ENCODE peak calls at places on chromosomes 13 and 19, in ten cellular contexts. One of them, this sample, is unnamed.

GRCh38 chr19:47255947-47256687 is at the start of gene CCDC9:
- ATAC-seq in mucosa of descending colon: peak; percentile 65
- ATAC-seq in RWPE2: peak; percentile 52
- ATAC-seq in HCT116: peak; percentile 65
- ATAC-seq in activated T-cell treated with anti-CD3 and anti-CD28 coated beads, Interleukin-2, amount 50 U/mL, for 4 hours: peak; percentile 69
- ATAC-seq in activated naive CD8-positive, alpha-beta T cell treated with anti-CD3 and anti-CD28 coated beads, Interleukin-2, amount 10 ng/mL, durations not matched to agents 7 days and 5 days: peak; percentile 52
- ATAC-seq in esophagus mucosa: peak; percentile 67
- ATAC-seq in naive thymus-derived CD8-positive, alpha-beta T cell: peak; percentile 72
- ATAC-seq in effector memory CD8-positive, alpha-beta T cell: peak; percentile 63
- ATAC-seq in gastrocnemius medialis: peak; percentile 71
- ATAC-seq in this sample: peak; percentile 73

GRCh38 chr13:96474158-96474606 is 384.3 kb downstream of the HS6ST3 start:
- ATAC-seq in activated T-cell treated with anti-CD3 and anti-CD28 coated beads, Interleukin-2, amount 50 U/mL, for 4 hours: no peak
- ATAC-seq in effector memory CD8-positive, alpha-beta T cell: no peak
- ATAC-seq in RWPE2: no peak
- ATAC-seq in gastrocnemius medialis: no peak
- ATAC-seq in HCT116: no peak
- ATAC-seq in mucosa of descending colon: no peak
- ATAC-seq in activated naive CD8-positive, alpha-beta T cell treated with anti-CD3 and anti-CD28 coated beads, Interleukin-2, amount 10 ng/mL, durations not matched to agents 7 days and 5 days: no peak
- ATAC-seq in esophagus mucosa: no peak
- ATAC-seq in naive thymus-derived CD8-positive, alpha-beta T cell: no peak
- ATAC-seq in this sample: no peak

GRCh38 chr13:98307744-98308524 is 130.9 kb upstream of the RNF113B start:
- ATAC-seq in activated naive CD8-positive, alpha-beta T cell treated with anti-CD3 and anti-CD28 coated beads, Interleukin-2, amount 10 ng/mL, durations not matched to agents 7 days and 5 days: no peak
- ATAC-seq in effector memory CD8-positive, alpha-beta T cell: no peak
- ATAC-seq in naive thymus-derived CD8-positive, alpha-beta T cell: no peak
- ATAC-seq in RWPE2: no peak
- ATAC-seq in gastrocnemius medialis: no peak
- ATAC-seq in mucosa of descending colon: no peak
- ATAC-seq in activated T-cell treated with anti-CD3 and anti-CD28 coated beads, Interleukin-2, amount 50 U/mL, for 4 hours: no peak
- ATAC-seq in esophagus mucosa: no peak
- ATAC-seq in HCT116: no peak
- ATAC-seq in this sample: no peak

GRCh38 chr13:32297206-32297605 is 18.0 kb downstream of the ZAR1L start:
- ATAC-seq in gastrocnemius medialis: no peak
- ATAC-seq in HCT116: no peak
- ATAC-seq in activated naive CD8-positive, alpha-beta T cell treated with anti-CD3 and anti-CD28 coated beads, Interleukin-2, amount 10 ng/mL, durations not matched to agents 7 days and 5 days: no peak
- ATAC-seq in effector memory CD8-positive, alpha-beta T cell: no peak
- ATAC-seq in esophagus mucosa: no peak
- ATAC-seq in activated T-cell treated with anti-CD3 and anti-CD28 coated beads, Interleukin-2, amount 50 U/mL, for 4 hours: peak; percentile 66
- ATAC-seq in mucosa of descending colon: no peak
- ATAC-seq in RWPE2: no peak
- ATAC-seq in naive thymus-derived CD8-positive, alpha-beta T cell: no peak
- ATAC-seq in this sample: no peak

GRCh38 chr13:102302534-102302933 is 99.3 kb downstream of the FGF14 start:
- ATAC-seq in mucosa of descending colon: no peak
- ATAC-seq in effector memory CD8-positive, alpha-beta T cell: no peak
- ATAC-seq in esophagus mucosa: no peak
- ATAC-seq in RWPE2: no peak
- ATAC-seq in gastrocnemius medialis: no peak
- ATAC-seq in activated T-cell treated with anti-CD3 and anti-CD28 coated beads, Interleukin-2, amount 50 U/mL, for 4 hours: no peak
- ATAC-seq in naive thymus-derived CD8-positive, alpha-beta T cell: no peak
- ATAC-seq in HCT116: no peak
- ATAC-seq in activated naive CD8-positive, alpha-beta T cell treated with anti-CD3 and anti-CD28 coated beads, Interleukin-2, amount 10 ng/mL, durations not matched to agents 7 days and 5 days: no peak
- ATAC-seq in this sample: no peak

GRCh38 chr13:29878101-29878500 is 27.7 kb upstream of the UBL3 start:
- ATAC-seq in esophagus mucosa: no peak
- ATAC-seq in activated naive CD8-positive, alpha-beta T cell treated with anti-CD3 and anti-CD28 coated beads, Interleukin-2, amount 10 ng/mL, durations not matched to agents 7 days and 5 days: no peak
- ATAC-seq in RWPE2: no peak
- ATAC-seq in mucosa of descending colon: peak; percentile 20
- ATAC-seq in gastrocnemius medialis: no peak
- ATAC-seq in activated T-cell treated with anti-CD3 and anti-CD28 coated beads, Interleukin-2, amount 50 U/mL, for 4 hours: no peak
- ATAC-seq in naive thymus-derived CD8-positive, alpha-beta T cell: no peak
- ATAC-seq in effector memory CD8-positive, alpha-beta T cell: no peak
- ATAC-seq in HCT116: no peak
- ATAC-seq in this sample: no peak

GRCh38 chr19:45234089-45234869 is 10.9 kb downstream of the EXOC3L2 start:
- ATAC-seq in RWPE2: no peak
- ATAC-seq in esophagus mucosa: no peak
- ATAC-seq in gastrocnemius medialis: no peak
- ATAC-seq in HCT116: no peak
- ATAC-seq in activated T-cell treated with anti-CD3 and anti-CD28 coated beads, Interleukin-2, amount 50 U/mL, for 4 hours: no peak
- ATAC-seq in naive thymus-derived CD8-positive, alpha-beta T cell: no peak
- ATAC-seq in effector memory CD8-positive, alpha-beta T cell: no peak
- ATAC-seq in activated naive CD8-positive, alpha-beta T cell treated with anti-CD3 and anti-CD28 coated beads, Interleukin-2, amount 10 ng/mL, durations not matched to agents 7 days and 5 days: no peak
- ATAC-seq in mucosa of descending colon: no peak
- ATAC-seq in this sample: no peak

GRCh38 chr13:60538566-60538965 is 141.5 kb downstream of the TDRD3 start:
- ATAC-seq in effector memory CD8-positive, alpha-beta T cell: no peak
- ATAC-seq in esophagus mucosa: no peak
- ATAC-seq in RWPE2: no peak
- ATAC-seq in naive thymus-derived CD8-positive, alpha-beta T cell: no peak
- ATAC-seq in HCT116: no peak
- ATAC-seq in activated T-cell treated with anti-CD3 and anti-CD28 coated beads, Interleukin-2, amount 50 U/mL, for 4 hours: no peak
- ATAC-seq in activated naive CD8-positive, alpha-beta T cell treated with anti-CD3 and anti-CD28 coated beads, Interleukin-2, amount 10 ng/mL, durations not matched to agents 7 days and 5 days: no peak
- ATAC-seq in mucosa of descending colon: no peak
- ATAC-seq in gastrocnemius medialis: no peak
- ATAC-seq in this sample: no peak

GRCh38 chr19:34461375-34462100 is 20.0 kb upstream of the WTIP start:
- ATAC-seq in activated naive CD8-positive, alpha-beta T cell treated with anti-CD3 and anti-CD28 coated beads, Interleukin-2, amount 10 ng/mL, durations not matched to agents 7 days and 5 days: no peak
- ATAC-seq in RWPE2: no peak
- ATAC-seq in mucosa of descending colon: no peak
- ATAC-seq in HCT116: no peak
- ATAC-seq in naive thymus-derived CD8-positive, alpha-beta T cell: no peak
- ATAC-seq in effector memory CD8-positive, alpha-beta T cell: no peak
- ATAC-seq in activated T-cell treated with anti-CD3 and anti-CD28 coated beads, Interleukin-2, amount 50 U/mL, for 4 hours: no peak
- ATAC-seq in gastrocnemius medialis: peak; percentile 80
- ATAC-seq in esophagus mucosa: no peak
- ATAC-seq in this sample: peak; percentile 41